ENCODE peak calls at places on chromosomes 7 and 10, in nine cellular contexts. One of them, this sample, is unnamed. For H3K4me1, the result is how much of the 10 kb centered on the place peaks cover.

GRCh38 chr7:137927386-137927785 is 74.5 kb downstream of the CREB3L2 start:
- DNase-seq in IMR-90: no peak
- DNase-seq in uterus: no peak
- DNase-seq in CD8-positive, alpha-beta T cell: no peak
- DNase-seq in heart left ventricle: no peak
- DNase-seq in body of pancreas: no peak
- DNase-seq in SJSA1: no peak
- DNase-seq in ovary: no peak
- DNase-seq in spleen: no peak
- DNase-seq in this sample: peak

GRCh38 chr10:46317889-46318288 is 31.1 kb downstream of the ANTXRL start:
- DNase-seq in IMR-90: no peak
- DNase-seq in uterus: no peak
- DNase-seq in CD8-positive, alpha-beta T cell: no peak
- DNase-seq in heart left ventricle: no peak
- DNase-seq in body of pancreas: no peak
- DNase-seq in SJSA1: peak
- DNase-seq in ovary: no peak
- DNase-seq in spleen: no peak
- DNase-seq in this sample: peak

GRCh38 chr10:120205368-120206018 is 251.5 kb upstream of the PLPP4 start:
- DNase-seq in IMR-90: no peak
- DNase-seq in uterus: no peak
- DNase-seq in CD8-positive, alpha-beta T cell: no peak
- DNase-seq in heart left ventricle: no peak
- DNase-seq in body of pancreas: no peak
- DNase-seq in SJSA1: no peak
- DNase-seq in ovary: no peak
- DNase-seq in spleen: no peak
- DNase-seq in this sample: no peak

GRCh38 chr7:149855368-149856305 is 17.5 kb downstream of the ZNF862 start:
- DNase-seq in IMR-90: peak
- DNase-seq in uterus: no peak
- DNase-seq in CD8-positive, alpha-beta T cell: no peak
- DNase-seq in heart left ventricle: no peak
- DNase-seq in body of pancreas: no peak
- DNase-seq in SJSA1: peak
- DNase-seq in ovary: no peak
- DNase-seq in spleen: no peak
- DNase-seq in this sample: peak

GRCh38 chr10:78852856-78853255 is 215.9 kb upstream of the ZMIZ1 start:
- DNase-seq in IMR-90: peak
- DNase-seq in uterus: no peak
- DNase-seq in CD8-positive, alpha-beta T cell: no peak
- DNase-seq in heart left ventricle: no peak
- DNase-seq in body of pancreas: peak
- DNase-seq in SJSA1: no peak
- DNase-seq in ovary: no peak
- DNase-seq in spleen: no peak
- DNase-seq in this sample: no peak

GRCh38 chr10:77919713-77920108 is 6.8 kb downstream of the DLG5 start:
- DNase-seq in IMR-90: peak
- DNase-seq in uterus: no peak
- DNase-seq in CD8-positive, alpha-beta T cell: no peak
- DNase-seq in heart left ventricle: no peak
- DNase-seq in body of pancreas: no peak
- DNase-seq in SJSA1: peak
- DNase-seq in ovary: no peak
- DNase-seq in spleen: no peak
- DNase-seq in this sample: peak

GRCh38 chr10:15068802-15069201 is 19.8 kb downstream of the ACBD7 start:
- DNase-seq in IMR-90: peak
- DNase-seq in uterus: no peak
- DNase-seq in CD8-positive, alpha-beta T cell: no peak
- DNase-seq in heart left ventricle: no peak
- DNase-seq in body of pancreas: no peak
- DNase-seq in SJSA1: no peak
- DNase-seq in ovary: no peak
- DNase-seq in spleen: no peak
- DNase-seq in this sample: peak

GRCh38 chr10:58704226-58705200 is 191.8 kb downstream of the BICC1 start:
- DNase-seq in IMR-90: peak
- DNase-seq in uterus: no peak
- DNase-seq in CD8-positive, alpha-beta T cell: no peak
- DNase-seq in heart left ventricle: no peak
- DNase-seq in body of pancreas: no peak
- DNase-seq in SJSA1: peak
- DNase-seq in ovary: no peak
- DNase-seq in spleen: no peak
- DNase-seq in this sample: peak

GRCh38 chr10:73414230-73414981 is 548 bp upstream of the ANXA7 start:
- DNase-seq in IMR-90: no peak
- DNase-seq in uterus: no peak
- DNase-seq in CD8-positive, alpha-beta T cell: no peak
- DNase-seq in heart left ventricle: no peak
- DNase-seq in body of pancreas: no peak
- DNase-seq in SJSA1: no peak
- DNase-seq in ovary: no peak
- DNase-seq in spleen: no peak
- DNase-seq in this sample: no peak

GRCh38 chr7:54242776-54243175 is 299.4 kb upstream of the VSTM2A start:
- DNase-seq in IMR-90: no peak
- DNase-seq in uterus: no peak
- DNase-seq in CD8-positive, alpha-beta T cell: no peak
- DNase-seq in heart left ventricle: no peak
- DNase-seq in body of pancreas: no peak
- DNase-seq in SJSA1: no peak
- DNase-seq in ovary: no peak
- DNase-seq in spleen: no peak
- DNase-seq in this sample: no peak

GRCh38 chr7:134890246-134891240 is 95.8 kb upstream of the AGBL3 start:
- DNase-seq in IMR-90: peak
- DNase-seq in uterus: peak
- DNase-seq in CD8-positive, alpha-beta T cell: no peak
- DNase-seq in heart left ventricle: peak
- DNase-seq in body of pancreas: no peak
- DNase-seq in SJSA1: peak
- DNase-seq in ovary: peak
- DNase-seq in spleen: no peak
- DNase-seq in this sample: peak

GRCh38 chr7:31204066-31204465 is 136.5 kb downstream of the NEUROD6 start:
- DNase-seq in IMR-90: no peak
- DNase-seq in uterus: no peak
- DNase-seq in CD8-positive, alpha-beta T cell: no peak
- DNase-seq in heart left ventricle: no peak
- DNase-seq in body of pancreas: no peak
- DNase-seq in SJSA1: no peak
- DNase-seq in ovary: no peak
- DNase-seq in spleen: no peak
- DNase-seq in this sample: no peak

GRCh38 chr7:34240450-34240849 is 335.1 kb downstream of the BMPER start:
- DNase-seq in IMR-90: no peak
- DNase-seq in uterus: no peak
- DNase-seq in CD8-positive, alpha-beta T cell: no peak
- DNase-seq in heart left ventricle: no peak
- DNase-seq in body of pancreas: no peak
- DNase-seq in SJSA1: no peak
- DNase-seq in ovary: no peak
- DNase-seq in spleen: no peak
- DNase-seq in this sample: no peak

GRCh38 chr10:51881213-51881612 is 181.8 kb upstream of the CSTF2T start:
- DNase-seq in IMR-90: no peak
- DNase-seq in uterus: no peak
- DNase-seq in CD8-positive, alpha-beta T cell: no peak
- DNase-seq in heart left ventricle: no peak
- DNase-seq in body of pancreas: no peak
- DNase-seq in SJSA1: no peak
- DNase-seq in ovary: no peak
- DNase-seq in spleen: no peak
- DNase-seq in this sample: no peak

GRCh38 chr7:47361229-47361628 is 220.7 kb downstream of the TNS3 start:
- DNase-seq in IMR-90: no peak
- DNase-seq in uterus: no peak
- DNase-seq in CD8-positive, alpha-beta T cell: no peak
- DNase-seq in heart left ventricle: no peak
- DNase-seq in body of pancreas: no peak
- DNase-seq in SJSA1: no peak
- DNase-seq in ovary: no peak
- DNase-seq in spleen: peak
- DNase-seq in this sample: no peak

GRCh38 chr10:4059471-4060138 is 274.6 kb upstream of the KLF6 start:
- DNase-seq in IMR-90: no peak
- DNase-seq in uterus: no peak
- DNase-seq in CD8-positive, alpha-beta T cell: no peak
- DNase-seq in heart left ventricle: no peak
- DNase-seq in body of pancreas: no peak
- DNase-seq in SJSA1: no peak
- DNase-seq in ovary: no peak
- DNase-seq in spleen: no peak
- DNase-seq in this sample: no peak

GRCh38 chr10:48590945-48591344 is 13.9 kb downstream of the ARHGAP22 start:
- DNase-seq in IMR-90: no peak
- DNase-seq in uterus: no peak
- DNase-seq in CD8-positive, alpha-beta T cell: no peak
- DNase-seq in heart left ventricle: no peak
- DNase-seq in body of pancreas: no peak
- DNase-seq in SJSA1: no peak
- DNase-seq in ovary: no peak
- DNase-seq in spleen: no peak
- DNase-seq in this sample: no peak

GRCh38 chr7:82362129-82362528 is 81.4 kb downstream of the CACNA2D1 start:
- DNase-seq in IMR-90: peak
- DNase-seq in uterus: no peak
- DNase-seq in CD8-positive, alpha-beta T cell: no peak
- DNase-seq in heart left ventricle: no peak
- DNase-seq in body of pancreas: no peak
- DNase-seq in SJSA1: peak
- DNase-seq in ovary: no peak
- DNase-seq in spleen: no peak
- DNase-seq in this sample: peak

GRCh38 chr7:77331938-77332695 is 84.0 kb downstream of the GSAP start:
- DNase-seq in IMR-90: peak
- DNase-seq in uterus: peak
- DNase-seq in CD8-positive, alpha-beta T cell: no peak
- DNase-seq in heart left ventricle: peak
- DNase-seq in body of pancreas: peak
- DNase-seq in SJSA1: peak
- DNase-seq in ovary: peak
- DNase-seq in spleen: peak
- DNase-seq in this sample: peak

GRCh38 chr7:110534241-110534931 is 556.5 kb upstream of the LRRN3 start:
- DNase-seq in IMR-90: peak
- DNase-seq in uterus: no peak
- DNase-seq in CD8-positive, alpha-beta T cell: no peak
- DNase-seq in heart left ventricle: no peak
- DNase-seq in body of pancreas: no peak
- DNase-seq in SJSA1: peak
- DNase-seq in ovary: no peak
- DNase-seq in spleen: no peak
- DNase-seq in this sample: peak

GRCh38 chr10:132311338-132311939 is 3.7 kb upstream of the STK32C start:
- DNase-seq in IMR-90: no peak
- DNase-seq in uterus: no peak
- DNase-seq in CD8-positive, alpha-beta T cell: no peak
- DNase-seq in heart left ventricle: no peak
- DNase-seq in body of pancreas: peak
- DNase-seq in SJSA1: no peak
- DNase-seq in ovary: no peak
- DNase-seq in spleen: peak
- DNase-seq in this sample: no peak

GRCh38 chr7:137895301-137896201 is 48.8 kb upstream of the DGKI start:
- DNase-seq in IMR-90: no peak
- DNase-seq in uterus: no peak
- DNase-seq in CD8-positive, alpha-beta T cell: no peak
- DNase-seq in heart left ventricle: no peak
- DNase-seq in body of pancreas: no peak
- DNase-seq in SJSA1: no peak
- DNase-seq in ovary: no peak
- DNase-seq in spleen: no peak
- DNase-seq in this sample: no peak

GRCh38 chr7:22856437-22856836 is 33.8 kb upstream of the TOMM7 start:
- DNase-seq in IMR-90: no peak
- DNase-seq in uterus: no peak
- DNase-seq in CD8-positive, alpha-beta T cell: no peak
- DNase-seq in heart left ventricle: no peak
- DNase-seq in body of pancreas: no peak
- DNase-seq in SJSA1: no peak
- DNase-seq in ovary: no peak
- DNase-seq in spleen: no peak
- DNase-seq in this sample: peak
- H3K4me1 ChIP-seq in IMR-90: under half
- H3K4me1 ChIP-seq in uterus: under half
- H3K4me1 ChIP-seq in CD8-positive, alpha-beta T cell: under half
- H3K4me1 ChIP-seq in heart left ventricle: under half
- H3K4me1 ChIP-seq in body of pancreas: under half
- H3K4me1 ChIP-seq in SJSA1: half or more
- H3K4me1 ChIP-seq in ovary: under half
- H3K4me1 ChIP-seq in spleen: under half
- H3K4me1 ChIP-seq in this sample: half or more

GRCh38 chr10:47405829-47406547 is 21.9 kb upstream of the ZNF488 start:
- DNase-seq in IMR-90: no peak
- DNase-seq in uterus: peak
- DNase-seq in CD8-positive, alpha-beta T cell: no peak
- DNase-seq in heart left ventricle: no peak
- DNase-seq in body of pancreas: no peak
- DNase-seq in SJSA1: no peak
- DNase-seq in ovary: no peak
- DNase-seq in spleen: peak
- DNase-seq in this sample: no peak
- H3K4me1 ChIP-seq in IMR-90: under half
- H3K4me1 ChIP-seq in uterus: under half
- H3K4me1 ChIP-seq in CD8-positive, alpha-beta T cell: under half
- H3K4me1 ChIP-seq in heart left ventricle: under half
- H3K4me1 ChIP-seq in body of pancreas: under half
- H3K4me1 ChIP-seq in SJSA1: half or more
- H3K4me1 ChIP-seq in ovary: under half
- H3K4me1 ChIP-seq in spleen: under half
- H3K4me1 ChIP-seq in this sample: under half

DNA sequence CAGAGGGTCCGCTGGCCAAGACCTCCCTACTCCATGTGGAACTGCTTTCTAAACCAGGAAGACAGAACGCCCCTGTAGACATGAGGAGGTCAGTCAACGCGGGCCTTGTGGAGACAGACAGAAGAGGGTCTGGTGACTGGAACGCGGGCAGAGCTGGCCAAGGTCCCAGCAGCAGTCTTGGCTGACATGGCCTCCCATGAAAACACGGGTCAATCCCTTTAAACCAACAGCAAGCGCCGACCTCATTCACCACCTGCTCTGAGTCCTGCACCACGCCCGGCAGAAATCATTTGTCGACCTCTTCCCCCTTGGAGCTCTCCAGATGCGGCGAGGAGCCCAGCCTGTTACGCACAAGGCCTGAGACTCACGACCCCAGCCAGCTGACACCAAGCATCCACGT is 78.5 kb downstream of the ZRANB1 start:
- DNase-seq in IMR-90: no peak
- DNase-seq in uterus: no peak
- DNase-seq in CD8-positive, alpha-beta T cell: no peak
- DNase-seq in heart left ventricle: no peak
- DNase-seq in body of pancreas: no peak
- DNase-seq in SJSA1: no peak
- DNase-seq in ovary: no peak
- DNase-seq in spleen: peak
- DNase-seq in this sample: no peak
- H3K4me1 ChIP-seq in IMR-90: under half
- H3K4me1 ChIP-seq in uterus: under half
- H3K4me1 ChIP-seq in CD8-positive, alpha-beta T cell: under half
- H3K4me1 ChIP-seq in heart left ventricle: half or more
- H3K4me1 ChIP-seq in body of pancreas: under half
- H3K4me1 ChIP-seq in SJSA1: under half
- H3K4me1 ChIP-seq in ovary: under half
- H3K4me1 ChIP-seq in spleen: under half
- H3K4me1 ChIP-seq in this sample: under half

GRCh38 chr10:71837085-71837827 is 13.8 kb downstream of the PSAP start:
- DNase-seq in IMR-90: no peak
- DNase-seq in uterus: no peak
- DNase-seq in CD8-positive, alpha-beta T cell: no peak
- DNase-seq in heart left ventricle: no peak
- DNase-seq in body of pancreas: no peak
- DNase-seq in SJSA1: no peak
- DNase-seq in ovary: no peak
- DNase-seq in spleen: no peak
- DNase-seq in this sample: peak
- H3K4me1 ChIP-seq in IMR-90: under half
- H3K4me1 ChIP-seq in uterus: under half
- H3K4me1 ChIP-seq in CD8-positive, alpha-beta T cell: under half
- H3K4me1 ChIP-seq in heart left ventricle: half or more
- H3K4me1 ChIP-seq in body of pancreas: half or more
- H3K4me1 ChIP-seq in SJSA1: half or more
- H3K4me1 ChIP-seq in ovary: under half
- H3K4me1 ChIP-seq in spleen: half or more
- H3K4me1 ChIP-seq in this sample: half or more